ENCODE peak calls at places on chromosome 10, in six cellular contexts. One of them, this sample, is unnamed.
A peak's percentile ranks its signal among the peaks of the same experiment; 100 is the strongest.

GRCh38 chr10:133608855-133609254 is 17.7 kb downstream of the FRG2B start:
- DNase-seq in lung: no peak
- DNase-seq in Peyer's patch: no peak
- DNase-seq in chondrocyte: no peak
- DNase-seq in activated naive CD4-positive, alpha-beta T cell: no peak
- DNase-seq in effector CD4-positive, alpha-beta T cell: no peak
- DNase-seq in this sample: no peak

GRCh38 chr10:110708776-110709443 is 64.8 kb downstream of the RBM20 start:
- DNase-seq in chondrocyte: no peak
- DNase-seq in activated naive CD4-positive, alpha-beta T cell: no peak
- DNase-seq in Peyer's patch: no peak
- DNase-seq in effector CD4-positive, alpha-beta T cell: no peak
- DNase-seq in lung: no peak
- DNase-seq in this sample: no peak

GRCh38 chr10:87657370-87657769 is 2.3 kb upstream of the PAPSS2 start:
- DNase-seq in Peyer's patch: no peak
- DNase-seq in effector CD4-positive, alpha-beta T cell: no peak
- DNase-seq in chondrocyte: no peak
- DNase-seq in lung: no peak
- DNase-seq in activated naive CD4-positive, alpha-beta T cell: no peak
- DNase-seq in this sample: peak; percentile 83

GRCh38 chr10:27150261-27150660 is 3.9 kb downstream of the YME1L1 start:
- DNase-seq in Peyer's patch: no peak
- DNase-seq in chondrocyte: no peak
- DNase-seq in activated naive CD4-positive, alpha-beta T cell: no peak
- DNase-seq in lung: no peak
- DNase-seq in effector CD4-positive, alpha-beta T cell: no peak
- DNase-seq in this sample: no peak

GRCh38 chr10:6239213-6239991 is 36.7 kb downstream of the PFKFB3 start:
- DNase-seq in activated naive CD4-positive, alpha-beta T cell: no peak
- DNase-seq in effector CD4-positive, alpha-beta T cell: peak; percentile 52
- DNase-seq in chondrocyte: peak; percentile 30
- DNase-seq in lung: peak; percentile 45
- DNase-seq in Peyer's patch: peak; percentile 73
- DNase-seq in this sample: no peak

GRCh38 chr10:18400911-18401260 is 250.5 kb downstream of the NSUN6 start:
- DNase-seq in chondrocyte: no peak
- DNase-seq in lung: no peak
- DNase-seq in effector CD4-positive, alpha-beta T cell: no peak
- DNase-seq in activated naive CD4-positive, alpha-beta T cell: no peak
- DNase-seq in Peyer's patch: peak; percentile 54
- DNase-seq in this sample: no peak

GRCh38 chr10:56231436-56231835 is 129.6 kb downstream of the ZWINT start:
- DNase-seq in effector CD4-positive, alpha-beta T cell: no peak
- DNase-seq in activated naive CD4-positive, alpha-beta T cell: no peak
- DNase-seq in chondrocyte: no peak
- DNase-seq in lung: no peak
- DNase-seq in Peyer's patch: no peak
- DNase-seq in this sample: no peak

GRCh38 chr10:124607693-124608092 is 136.5 kb downstream of the FAM53B start:
- DNase-seq in activated naive CD4-positive, alpha-beta T cell: no peak
- DNase-seq in Peyer's patch: no peak
- DNase-seq in lung: no peak
- DNase-seq in effector CD4-positive, alpha-beta T cell: no peak
- DNase-seq in chondrocyte: no peak
- DNase-seq in this sample: no peak

GRCh38 chr10:100551231-100551630 is 15.5 kb downstream of the HIF1AN start:
- DNase-seq in lung: no peak
- DNase-seq in Peyer's patch: no peak
- DNase-seq in effector CD4-positive, alpha-beta T cell: no peak
- DNase-seq in chondrocyte: no peak
- DNase-seq in activated naive CD4-positive, alpha-beta T cell: no peak
- DNase-seq in this sample: no peak

GRCh38 chr10:71868192-71868697 is 17.2 kb upstream of the PSAP start:
- DNase-seq in Peyer's patch: peak; percentile 69
- DNase-seq in lung: peak; percentile 75
- DNase-seq in chondrocyte: peak; percentile 52
- DNase-seq in activated naive CD4-positive, alpha-beta T cell: no peak
- DNase-seq in effector CD4-positive, alpha-beta T cell: no peak
- DNase-seq in this sample: peak; percentile 84

GRCh38 chr10:99966306-99966705 is 43.4 kb downstream of the DNMBP start:
- DNase-seq in lung: no peak
- DNase-seq in Peyer's patch: no peak
- DNase-seq in effector CD4-positive, alpha-beta T cell: no peak
- DNase-seq in chondrocyte: no peak
- DNase-seq in activated naive CD4-positive, alpha-beta T cell: no peak
- DNase-seq in this sample: no peak

GRCh38 chr10:127999801-128000200 is 92.9 kb downstream of the PTPRE start:
- DNase-seq in lung: no peak
- DNase-seq in Peyer's patch: no peak
- DNase-seq in activated naive CD4-positive, alpha-beta T cell: no peak
- DNase-seq in effector CD4-positive, alpha-beta T cell: no peak
- DNase-seq in chondrocyte: no peak
- DNase-seq in this sample: no peak

GRCh38 chr10:78502208-78502943 is 468.7 kb downstream of the RPS24 start:
- DNase-seq in Peyer's patch: no peak
- DNase-seq in activated naive CD4-positive, alpha-beta T cell: no peak
- DNase-seq in effector CD4-positive, alpha-beta T cell: no peak
- DNase-seq in lung: no peak
- DNase-seq in chondrocyte: no peak
- DNase-seq in this sample: no peak

GRCh38 chr10:16828114-16828568 is 10.9 kb upstream of the RSU1 start:
- DNase-seq in chondrocyte: no peak
- DNase-seq in effector CD4-positive, alpha-beta T cell: peak; percentile 61
- DNase-seq in Peyer's patch: peak; percentile 68
- DNase-seq in activated naive CD4-positive, alpha-beta T cell: no peak
- DNase-seq in lung: peak; percentile 57
- DNase-seq in this sample: no peak

GRCh38 chr10:131221632-131222277 is 89.8 kb downstream of the TCERG1L start:
- DNase-seq in effector CD4-positive, alpha-beta T cell: no peak
- DNase-seq in lung: no peak
- DNase-seq in Peyer's patch: no peak
- DNase-seq in activated naive CD4-positive, alpha-beta T cell: no peak
- DNase-seq in chondrocyte: no peak
- DNase-seq in this sample: no peak

GRCh38 chr10:75018873-75019272 is 92.6 kb upstream of the SAMD8 start:
- DNase-seq in activated naive CD4-positive, alpha-beta T cell: no peak
- DNase-seq in lung: no peak
- DNase-seq in chondrocyte: no peak
- DNase-seq in effector CD4-positive, alpha-beta T cell: no peak
- DNase-seq in Peyer's patch: no peak
- DNase-seq in this sample: no peak

GRCh38 chr10:32144817-32145688 is 88.8 kb upstream of the KIF5B start:
- DNase-seq in Peyer's patch: peak; percentile 53
- DNase-seq in effector CD4-positive, alpha-beta T cell: no peak
- DNase-seq in lung: no peak
- DNase-seq in chondrocyte: no peak
- DNase-seq in activated naive CD4-positive, alpha-beta T cell: no peak
- DNase-seq in this sample: no peak

GRCh38 chr10:88187472-88187871 is 324.0 kb downstream of the PTEN start:
- DNase-seq in lung: no peak
- DNase-seq in chondrocyte: no peak
- DNase-seq in effector CD4-positive, alpha-beta T cell: no peak
- DNase-seq in Peyer's patch: no peak
- DNase-seq in activated naive CD4-positive, alpha-beta T cell: no peak
- DNase-seq in this sample: no peak

GRCh38 chr10:5343561-5343960 is 21.2 kb upstream of the UCN3 start:
- DNase-seq in Peyer's patch: no peak
- DNase-seq in activated naive CD4-positive, alpha-beta T cell: no peak
- DNase-seq in lung: no peak
- DNase-seq in effector CD4-positive, alpha-beta T cell: no peak
- DNase-seq in chondrocyte: no peak
- DNase-seq in this sample: no peak

GRCh38 chr10:86349474-86349873 is 17.1 kb downstream of the GRID1 start:
- DNase-seq in chondrocyte: peak; percentile 27
- DNase-seq in effector CD4-positive, alpha-beta T cell: no peak
- DNase-seq in Peyer's patch: no peak
- DNase-seq in lung: no peak
- DNase-seq in activated naive CD4-positive, alpha-beta T cell: no peak
- DNase-seq in this sample: peak; percentile 43

GRCh38 chr10:370222-370825 is 235.1 kb downstream of the ZMYND11 start:
- DNase-seq in chondrocyte: no peak
- DNase-seq in activated naive CD4-positive, alpha-beta T cell: no peak
- DNase-seq in effector CD4-positive, alpha-beta T cell: no peak
- DNase-seq in lung: no peak
- DNase-seq in Peyer's patch: no peak
- DNase-seq in this sample: no peak